ENCODE peak calls at places on chromosome 14, in eight cellular contexts. K is OCI-M1; M is HT1080; Q is RPMI8226; U is cardiac septum; T is sigmoid colon; C is activated T-cell treated with anti-CD3 and anti-CD28 coated beads, Interleukin-2, amount 50 U/mL, for 24 hours; S is AG09309. O is an unnamed sample.

GRCh38 chr14:105162374-105162979 is 6.1 kb downstream of the JAG2 start:
- DNase-seq in C (no peak), T (no peak), Q (no peak), M (no peak), S (no peak), K (peak; percentile 4), U (no peak), O (no peak)

GRCh38 chr14:105148604-105149145 is 19.9 kb downstream of the JAG2 start:
- DNase-seq in M (no peak), U (no peak), K (no peak), Q (no peak), C (no peak), T (no peak), S (no peak), O (no peak)

GRCh38 chr14:58299665-58300202 is 1.4 kb downstream of the ARID4A start:
- DNase-seq in S (no peak), Q (peak; percentile 17), K (peak; percentile 43), U (no peak), T (no peak), M (no peak), C (no peak), O (no peak)

GRCh38 chr14:58026967-58027366 is 125.0 kb downstream of the ARMH4 start:
- DNase-seq in S (no peak), U (no peak), Q (no peak), K (no peak), M (no peak), C (no peak), T (no peak), O (no peak)

GRCh38 chr14:105857223-105857815 is 330.9 kb downstream of the TMEM121 start:
- DNase-seq in C (peak; percentile 32), S (no peak), Q (no peak), T (peak; percentile 33), K (no peak), M (no peak), U (peak; percentile 71), O (no peak)

GRCh38 chr14:31592619-31593018 is 31.4 kb downstream of the NUBPL start:
- DNase-seq in M (no peak), C (no peak), S (no peak), Q (no peak), U (no peak), T (no peak), K (no peak), O (no peak)

GRCh38 chr14:104688755-104689619 is at the start of gene INF2:
- DNase-seq in M (peak; percentile 69), K (peak; percentile 30), S (no peak), C (peak; percentile 72), Q (peak; percentile 69), T (no peak), U (no peak), O (no peak)

GRCh38 chr14:68649461-68650189 is 143.2 kb downstream of the ZFP36L1 start:
- DNase-seq in C (no peak), S (no peak), T (no peak), M (no peak), U (no peak), K (no peak), Q (no peak), O (peak; percentile 73)

GRCh38 chr14:59688224-59689170 is 111.9 kb upstream of the CCDC175 start:
- DNase-seq in K (peak; percentile 72), T (no peak), S (peak; percentile 16), U (no peak), C (peak; percentile 35), M (peak; percentile 49), Q (peak; percentile 32), O (peak; percentile 7)

GRCh38 chr14:102859911-102860310 is 62.6 kb upstream of the AMN start:
- DNase-seq in U (no peak), C (no peak), K (no peak), T (no peak), M (no peak), Q (no peak), S (no peak), O (no peak)

GRCh38 chr14:63475761-63476160 is 67.4 kb downstream of the PPP2R5E start:
- DNase-seq in Q (no peak), C (no peak), U (no peak), S (no peak), T (no peak), K (peak; percentile 12), M (no peak), O (no peak)

GRCh38 chr14:75631453-75631831 is 29.2 kb downstream of the ERG28 start:
- DNase-seq in Q (no peak), S (no peak), T (no peak), C (no peak), U (no peak), M (no peak), K (no peak), O (no peak)

GRCh38 chr14:66045572-66046021 is 440.6 kb upstream of the CCDC196 start:
- DNase-seq in Q (no peak), S (peak; percentile 13), U (no peak), M (peak; percentile 24), T (no peak), C (no peak), K (no peak), O (no peak)

GRCh38 chr14:103576371-103577024 is 13.7 kb downstream of the COA8 start:
- DNase-seq in Q (no peak), C (no peak), S (peak; percentile 46), K (no peak), M (peak; percentile 90), U (peak; percentile 94), T (peak; percentile 97), O (peak; percentile 24)

GRCh38 chr14:99261916-99262787 is 9.8 kb downstream of the BCL11B start:
- DNase-seq in S (no peak), C (peak; percentile 76), U (no peak), T (no peak), K (no peak), Q (no peak), M (no peak), O (no peak)

GRCh38 chr14:105496831-105497591 is 6.0 kb downstream of the TEDC1 start:
- DNase-seq in M (no peak), C (no peak), K (no peak), Q (no peak), U (no peak), T (no peak), S (no peak), O (no peak)

GRCh38 chr14:66476964-66477363 is 9.2 kb upstream of the CCDC196 start:
- DNase-seq in K (peak; percentile 24), U (no peak), S (no peak), M (peak; percentile 64), T (no peak), C (no peak), Q (no peak), O (peak; percentile 10)

GRCh38 chr14:59085207-59085739 is 103.2 kb upstream of the DAAM1 start:
- DNase-seq in M (peak; percentile 35), C (no peak), U (no peak), T (no peak), K (no peak), Q (no peak), S (no peak), O (no peak)

GRCh38 chr14:22339277-22339676 is 249.7 kb downstream of the DAD1 start:
- DNase-seq in S (no peak), U (peak; percentile 81), K (no peak), T (peak; percentile 94), C (no peak), M (no peak), Q (no peak), O (no peak)

GRCh38 chr14:100067481-100067880 is 2.3 kb downstream of the EVL start:
- DNase-seq in S (no peak), T (no peak), K (no peak), M (no peak), U (no peak), C (peak; percentile 59), Q (no peak), O (no peak)

GRCh38 chr14:92625213-92625612 is 111.6 kb downstream of the RIN3 start:
- DNase-seq in T (no peak), Q (no peak), C (no peak), M (peak; percentile 95), K (no peak), U (no peak), S (peak; percentile 93), O (peak; percentile 83)